ENCODE peak calls at places on chromosomes 16 and 17, in four cellular contexts. E is fibroblast of lung, L is A549, A is upper lobe of right lung. Q is an unnamed sample.

GRCh38 chr17:47423406-47424295 is 99.9 kb downstream of the EFCAB13 start:
- DNase-seq in E (no peak), L (peak; percentile 41), A (peak; percentile 69), Q (no peak)

GRCh38 chr16:56488035-56488434 is 31.8 kb downstream of the BBS2 start:
- DNase-seq in E (no peak), L (no peak), A (no peak), Q (no peak)

GRCh38 chr17:67974598-67975066 is 21.6 kb downstream of the C17orf58 start:
- DNase-seq in E (no peak), L (no peak), A (no peak), Q (no peak)

GRCh38 chr17:53722407-53722806 is 100.3 kb upstream of the KIF2B start:
- DNase-seq in E (peak; percentile 99), L (peak; percentile 36), A (no peak), Q (peak; percentile 58)

GRCh38 chr16:9270424-9270823 is 179.0 kb downstream of the HAPSTR1 start:
- DNase-seq in E (no peak), L (no peak), A (no peak), Q (no peak)

GRCh38 chr17:49442051-49442450 is 27.4 kb upstream of the PHB1 start:
- DNase-seq in E (no peak), L (no peak), A (no peak), Q (no peak)

GRCh38 chr17:6677158-6677831 is 25.7 kb downstream of the C17orf100 start:
- DNase-seq in E (no peak), L (no peak), A (no peak), Q (peak; percentile 45)

GRCh38 chr16:24151482-24151939 is 104.6 kb upstream of the CACNG3 start:
- DNase-seq in E (no peak), L (no peak), A (no peak), Q (peak; percentile 4)

GRCh38 chr17:74240637-74241036 is 27.3 kb downstream of the TTYH2 start:
- DNase-seq in E (peak; percentile 15), L (no peak), A (no peak), Q (no peak)

GRCh38 chr16:4744758-4745569 is 10.6 kb downstream of the DNAAF8 start:
- DNase-seq in E (no peak), L (no peak), A (no peak), Q (no peak)

GRCh38 chr17:70646673-70647072 is 477.3 kb downstream of the KCNJ2 start:
- DNase-seq in E (no peak), L (no peak), A (no peak), Q (no peak)

GRCh38 chr16:13923703-13924298 is 3.8 kb downstream of the ERCC4 start:
- DNase-seq in E (peak; percentile 83), L (peak; percentile 36), A (no peak), Q (no peak)

GRCh38 chr17:17570207-17570797 is 21.2 kb downstream of the PEMT start:
- DNase-seq in E (peak; percentile 28), L (peak; percentile 80), A (no peak), Q (peak; percentile 87)

GRCh38 chr17:77318021-77318420 is 177.3 kb downstream of the SEC14L1 start:
- DNase-seq in E (no peak), L (no peak), A (peak; percentile 40), Q (no peak)

GRCh38 chr17:47644324-47644723 is 5.4 kb upstream of the KPNB1 start:
- DNase-seq in E (peak; percentile 74), L (no peak), A (no peak), Q (no peak)

GRCh38 chr16:30457743-30458560 is 12.3 kb upstream of the SEPHS2 start:
- DNase-seq in E (no peak), L (no peak), A (no peak), Q (no peak)

GRCh38 chr17:76654408-76654807 is 10.9 kb upstream of the ST6GALNAC1 start:
- DNase-seq in E (no peak), L (no peak), A (no peak), Q (no peak)

GRCh38 chr17:44000871-44001460 is 3.5 kb upstream of the NAGS start:
- DNase-seq in E (no peak), L (no peak), A (no peak), Q (no peak)

GRCh38 chr16:29877266-29877961 is 14.4 kb upstream of the CDIPT start:
- DNase-seq in E (peak; percentile 17), L (peak; percentile 58), A (peak; percentile 82), Q (peak; percentile 12)

GRCh38 chr17:81713556-81714411 is 1.7 kb downstream of the SLC25A10 start:
- DNase-seq in E (no peak), L (no peak), A (no peak), Q (peak; percentile 84)
- H3K4me1 ChIP-seq in E (peaks cover 20% of the 10 kb centered on the region), L (peaks cover 20% of the 10 kb centered on the region), A (peaks cover 25% of the 10 kb centered on the region), Q (peaks cover 25% of the 10 kb centered on the region)

GRCh38 chr17:79608729-79609039 is 2.2 kb downstream of the RBFOX3 start:
- DNase-seq in E (no peak), L (no peak), A (no peak), Q (no peak)
- H3K27ac ChIP-seq in E (no peak overlapping the region), L (no peak overlapping the region), A (no peak overlapping the region), Q (no peak overlapping the region)

GRCh38 chr16:3623642-3624041 is 12.2 kb upstream of the SLX4 start:
- DNase-seq in E (no peak), L (no peak), A (no peak), Q (no peak)
- H3K4me3 ChIP-seq in E (no peak overlapping the region), L (no peak overlapping the region), A (no peak overlapping the region), Q (no peak overlapping the region)

GRCh38 chr16:85607796-85608514 is 5.2 kb upstream of the GSE1 start:
- DNase-seq in E (no peak), L (no peak), A (no peak), Q (no peak)
- H3K4me1 ChIP-seq in E (peaks cover 20% of the 10 kb centered on the region), L (peaks cover 11% of the 10 kb centered on the region), A (peaks cover 62% of the 10 kb centered on the region), Q (peaks cover 36% of the 10 kb centered on the region)

GRCh38 chr16:73173396-73173795 is 125.5 kb upstream of the ZFHX3 start:
- DNase-seq in E (peak; percentile 38), L (no peak), A (no peak), Q (no peak)

GRCh38 chr16:73170587-73170986 is 122.7 kb upstream of the ZFHX3 start:
- DNase-seq in E (no peak), L (no peak), A (no peak), Q (peak; percentile 56)

GRCh38 chr16:73172621-73173312 is 124.8 kb upstream of the ZFHX3 start:
- DNase-seq in E (peak; percentile 98), L (peak; percentile 36), A (peak; percentile 76), Q (peak; percentile 84)

GRCh38 chr16:73171380-73171779 is 123.5 kb upstream of the ZFHX3 start:
- DNase-seq in E (no peak), L (no peak), A (no peak), Q (no peak)

DNA sequence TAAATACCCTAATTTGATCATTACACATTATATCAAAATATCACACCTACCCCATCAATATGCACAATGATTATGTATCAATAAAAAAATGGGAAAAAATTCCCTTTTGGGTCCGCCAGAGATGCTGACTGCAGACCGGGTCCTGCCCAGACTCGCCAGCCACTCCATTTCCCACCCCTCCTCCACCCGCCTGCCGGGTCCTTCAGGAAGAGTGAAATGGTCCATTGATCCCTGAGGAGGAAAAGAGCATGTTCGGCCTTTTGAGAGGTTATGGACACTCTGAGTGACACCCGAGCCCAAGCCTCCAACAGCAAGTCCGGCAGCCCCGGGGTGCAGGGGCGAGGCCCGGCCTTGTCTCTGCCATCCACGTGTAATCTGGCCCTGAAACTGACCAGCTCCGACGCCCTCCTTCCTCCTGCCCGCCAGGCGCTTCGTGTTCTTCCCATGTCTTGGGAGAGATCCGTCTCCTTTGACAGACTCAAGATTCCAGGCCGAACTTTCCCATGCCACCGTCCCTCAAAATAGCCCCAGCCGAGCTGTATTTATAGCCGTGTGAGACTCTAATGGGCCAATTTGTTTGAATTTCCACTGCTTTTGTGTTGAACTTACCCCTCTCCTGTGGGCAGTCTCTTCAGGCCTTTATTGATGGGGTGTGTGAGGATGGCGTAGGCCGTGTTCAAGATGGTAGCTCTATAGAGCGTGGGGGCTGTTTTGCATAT is 124.1 kb upstream of the ZFHX3 start:
- DNase-seq in E (no peak), L (no peak), A (no peak), Q (no peak)
- H3K27ac ChIP-seq in E (peak overlapping the region; percentile 82), L (no peak overlapping the region), A (peak overlapping the region; percentile 12), Q (peak overlapping the region; percentile 36)

DNA sequence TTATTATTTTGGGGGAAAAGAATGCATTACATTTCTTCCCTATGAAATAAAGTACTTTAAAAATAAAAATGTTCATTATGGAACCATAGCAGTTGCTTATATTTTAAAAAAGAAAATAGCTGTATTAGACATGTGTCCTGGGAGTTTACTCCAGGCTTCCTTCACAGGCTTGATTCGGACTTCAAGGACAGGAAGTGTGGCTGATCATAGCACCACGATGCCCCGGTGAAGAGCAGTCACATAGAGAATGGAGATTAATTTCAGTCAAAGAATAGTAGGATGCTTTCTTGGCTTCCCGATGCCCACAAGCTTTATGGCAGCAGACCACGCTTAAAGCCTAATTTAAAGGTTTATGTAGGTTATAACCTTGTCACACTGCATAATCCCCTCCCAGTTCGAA is 125.1 kb downstream of the NPIPB5 start:
- DNase-seq in E (no peak), L (no peak), A (no peak), Q (no peak)
- H3K4me3 ChIP-seq in E (no peak overlapping the region), L (no peak overlapping the region), A (no peak overlapping the region), Q (no peak overlapping the region)

GRCh38 chr17:37134050-37134449 is 185.3 kb downstream of the AATF start:
- DNase-seq in E (no peak), L (no peak), A (no peak), Q (no peak)
- H3K4me1 ChIP-seq in E (peaks cover 2% of the 10 kb centered on the region), L (peaks cover 10% of the 10 kb centered on the region), A (no peaks in the 10 kb centered on the region), Q (peaks cover 10% of the 10 kb centered on the region)

GRCh38 chr16:66366433-66367299 is at the start of gene CDH5:
- DNase-seq in E (no peak), L (no peak), A (peak; percentile 74), Q (no peak)
- H3K27ac ChIP-seq in E (no peak within 1 kb of the TSS), L (no peak within 1 kb of the TSS), A (peak within 1 kb of the TSS; percentile 80), Q (no peak within 1 kb of the TSS)

GRCh38 chr16:3220839-3221238 is 14.1 kb downstream of the ZNF200 start:
- DNase-seq in E (no peak), L (no peak), A (no peak), Q (no peak)

DNA sequence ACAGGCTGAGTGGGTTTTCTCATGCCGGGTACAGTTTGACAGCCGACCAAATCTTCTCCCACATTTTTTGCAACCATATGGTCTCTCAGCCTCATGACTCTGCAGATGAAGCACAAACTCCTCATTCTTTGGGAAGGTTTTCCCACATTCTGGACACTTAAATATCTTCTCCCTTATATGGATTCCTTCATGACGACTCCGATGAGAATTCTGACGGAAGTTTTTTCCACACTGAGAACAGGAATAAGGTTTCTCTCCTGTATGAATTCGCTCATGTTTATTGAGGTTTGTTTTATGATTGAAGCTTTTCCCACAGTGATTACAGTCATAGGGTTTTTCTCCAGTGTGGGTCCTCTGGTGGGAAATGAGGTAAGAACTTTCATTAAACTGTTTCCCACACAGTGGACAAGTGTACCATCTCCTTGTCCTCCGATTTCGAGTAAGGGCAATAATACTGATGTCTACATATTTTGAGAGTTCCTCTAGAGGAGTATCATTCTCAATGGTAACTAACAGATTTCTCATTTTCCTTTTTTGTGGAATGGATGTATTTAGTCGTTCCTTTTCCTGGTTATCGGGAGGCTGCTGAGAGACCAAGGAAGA is 10.9 kb downstream of the ZNF200 start:
- DNase-seq in E (peak; percentile 27), L (no peak), A (no peak), Q (no peak)
- H3K4me3 ChIP-seq in E (no peak overlapping the region), L (no peak overlapping the region), A (no peak overlapping the region), Q (no peak overlapping the region)

Q was measured in SJCRH30.